ENCODE peak calls at places on chromosomes 5 and 9, in four cellular contexts. O, X, I and R are unnamed samples.

GRCh38 chr9:98536542-98537173 is 172.1 kb downstream of the GABBR2 start:
- DNase-seq in X (peak; percentile 4), I (peak; percentile 5), O (peak; percentile 79), R (no peak)

GRCh38 chr5:107831612-107832395 is 161.1 kb upstream of the EFNA5 start:
- DNase-seq in X (no peak), I (no peak), O (no peak), R (no peak)

GRCh38 chr9:115350548-115350947 is 232.6 kb upstream of the TNC start:
- DNase-seq in X (no peak), I (no peak), O (no peak), R (no peak)

GRCh38 chr9:89954229-89954628 is 349.4 kb downstream of the GADD45G start:
- DNase-seq in O (no peak), X (no peak), I (no peak), R (peak; percentile 65)

GRCh38 chr9:128383791-128384190 is 12.6 kb downstream of the URM1 start:
- DNase-seq in O (no peak), X (no peak), I (no peak), R (no peak)

GRCh38 chr9:134503301-134504105 is 138.1 kb upstream of the COL5A1 start:
- DNase-seq in I (no peak), X (no peak), O (no peak), R (no peak)

GRCh38 chr5:61969347-61969746 is 336.7 kb upstream of the KIF2A start:
- DNase-seq in I (no peak), X (no peak), O (no peak), R (no peak)

GRCh38 chr5:76765249-76765648 is 49.3 kb downstream of the F2R start:
- DNase-seq in X (no peak), I (no peak), O (no peak), R (no peak)

GRCh38 chr5:10229306-10230048 is 20.2 kb downstream of the ATPSCKMT start:
- DNase-seq in X (no peak), I (no peak), O (no peak), R (no peak)

GRCh38 chr9:12875216-12875615 is 100.4 kb downstream of the LURAP1L start:
- DNase-seq in I (no peak), O (no peak), X (no peak), R (no peak)

GRCh38 chr9:115591584-115591984 is 473.6 kb upstream of the TNC start:
- DNase-seq in I (peak; percentile 74), O (peak; percentile 48), X (peak; percentile 5), R (peak; percentile 57)

GRCh38 chr5:132483661-132484385 is 6.8 kb downstream of the IRF1 start:
- DNase-seq in I (no peak), O (no peak), X (no peak), R (no peak)

GRCh38 chr9:90830977-90831376 is 29.4 kb downstream of the SYK start:
- DNase-seq in X (peak; percentile 64), O (no peak), I (no peak), R (no peak)

GRCh38 chr9:121833061-121833460 is 181.6 kb downstream of the DAB2IP start:
- DNase-seq in I (no peak), O (peak; percentile 16), X (no peak), R (no peak)

GRCh38 chr5:103120607-103121200 is 603 bp downstream of the PPIP5K2 start:
- DNase-seq in I (peak; percentile 1), O (no peak), X (no peak), R (peak; percentile 12)

GRCh38 chr9:37971107-37971459 is 67.2 kb upstream of the SLC25A51 start:
- DNase-seq in X (no peak), O (no peak), I (no peak), R (no peak)

GRCh38 chr5:90637731-90638130 is 79.1 kb downstream of the ADGRV1 start:
- DNase-seq in I (no peak), X (no peak), O (no peak), R (no peak)

GRCh38 chr5:123304777-123305316 is 118.4 kb downstream of the CEP120 start:
- DNase-seq in X (no peak), O (no peak), I (no peak), R (no peak)

GRCh38 chr9:115002371-115003120 is 72.2 kb upstream of the TNFSF8 start:
- DNase-seq in X (no peak), I (no peak), O (no peak), R (no peak)

GRCh38 chr9:127555830-127556820 is 56.0 kb upstream of the STXBP1 start:
- DNase-seq in X (peak; percentile 24), I (no peak), O (no peak), R (no peak)

GRCh38 chr9:93184439-93185221 is 691 bp downstream of the WNK2 start:
- DNase-seq in O (peak; percentile 70), X (no peak), I (no peak), R (peak; percentile 84)

GRCh38 chr5:40689442-40689841 is 9.7 kb downstream of the PTGER4 start:
- DNase-seq in I (peak; percentile 33), X (peak; percentile 34), O (no peak), R (no peak)

GRCh38 chr5:36696059-36696673 is 89.8 kb downstream of the SLC1A3 start:
- DNase-seq in X (no peak), I (peak; percentile 26), O (peak; percentile 77), R (peak; percentile 59)

GRCh38 chr5:2757563-2758311 is 6.3 kb upstream of the IRX2 start:
- DNase-seq in O (peak; percentile 48), I (no peak), X (no peak), R (no peak)

GRCh38 chr9:133863193-133863592 is 125.0 kb upstream of the SARDH start:
- DNase-seq in O (no peak), I (no peak), X (no peak), R (no peak)

GRCh38 chr5:93584531-93585053 is 1.6 kb downstream of the NR2F1 start:
- DNase-seq in X (no peak), I (no peak), O (no peak), R (peak; percentile 70)

GRCh38 chr5:93581738-93582414 is 857 bp upstream of the NR2F1-AS1 start:
- DNase-seq in X (no peak), I (peak; percentile 41), O (no peak), R (no peak)

GRCh38 chr5:93583525-93583798 is 440 bp downstream of the NR2F1 start:
- DNase-seq in I (no peak), O (no peak), X (no peak), R (no peak)

GRCh38 chr5:93583799-93584530 is 943 bp downstream of the NR2F1 start:
- DNase-seq in O (no peak), I (peak; percentile 32), X (no peak), R (peak; percentile 81)

DNA sequence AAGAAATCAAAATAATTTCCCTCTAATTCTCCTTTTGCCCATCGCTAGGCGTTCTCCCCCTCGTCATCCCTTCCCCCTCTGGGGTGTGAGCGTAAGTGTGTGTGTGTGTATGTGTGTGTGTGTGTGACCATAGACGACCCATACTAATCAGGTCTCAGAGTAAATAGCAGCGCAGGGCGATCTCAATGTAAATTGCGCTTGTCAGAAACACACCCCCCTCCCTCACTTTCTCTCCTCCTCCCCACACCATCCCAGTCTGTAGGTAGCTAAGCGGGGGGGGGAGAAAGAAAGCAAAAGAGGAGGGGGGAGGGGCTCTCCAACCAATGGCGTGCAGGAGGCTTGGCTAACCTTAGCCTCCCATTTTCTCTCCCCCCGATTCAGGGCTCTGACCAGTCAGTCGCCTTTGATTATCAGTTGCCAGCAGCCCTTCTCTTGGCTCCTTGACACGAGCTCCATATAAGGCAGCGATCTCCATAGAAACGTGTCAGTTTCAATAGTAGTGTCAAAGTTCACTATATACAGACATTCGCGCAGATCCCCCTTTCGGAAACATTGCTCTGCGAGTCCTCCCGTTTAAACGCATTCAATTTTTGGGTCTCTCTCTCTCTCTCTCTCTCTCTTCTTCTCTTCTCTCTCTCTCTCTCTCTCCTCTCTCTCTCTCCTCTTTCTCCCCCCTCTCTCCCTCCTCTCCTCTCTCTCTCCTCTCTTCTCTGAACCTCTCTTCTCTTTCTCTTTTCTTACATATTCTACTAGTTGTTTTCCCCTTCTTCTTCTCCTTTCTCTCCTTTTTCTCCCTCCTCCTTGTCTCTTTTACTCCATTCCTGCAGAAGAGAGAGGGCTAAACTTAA is at the start of gene NR2F1:
- DNase-seq in X (no peak), I (peak; percentile 99), O (peak; percentile 61), R (peak; percentile 80)
- TF ChIP-seq TCF12 in X (no peak), I (no peak), O (peak; percentile 16), R (peak; percentile 68)

DNA sequence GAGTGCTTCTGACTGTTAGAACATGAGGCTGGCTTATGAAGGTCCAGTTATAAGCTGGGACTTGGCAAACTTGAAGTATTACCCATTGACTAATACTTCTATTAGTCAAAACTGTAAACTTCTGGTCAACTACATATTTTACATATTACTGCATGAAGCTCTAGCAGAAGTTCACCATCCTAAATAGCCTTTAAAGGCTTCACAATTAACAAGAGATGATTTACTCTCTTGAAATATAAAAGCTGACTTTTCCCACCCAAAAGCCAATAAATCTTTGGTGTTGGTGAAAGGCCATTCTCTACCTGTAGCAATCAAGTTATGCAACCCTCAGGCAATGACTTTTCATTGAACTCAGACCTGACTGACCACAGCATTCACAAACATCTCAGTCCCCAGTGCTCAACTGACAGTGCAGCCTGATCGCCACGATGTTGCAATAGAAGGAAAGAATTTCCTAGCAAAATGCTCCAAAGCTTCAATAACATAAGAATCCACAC is 345.6 kb downstream of the EBF1 start:
- DNase-seq in X (no peak), O (no peak), I (no peak), R (no peak)
- TF ChIP-seq MAX in X (no peak), O (no peak), I (no peak), R (no peak)

GRCh38 chr5:78369680-78370079 is 9.3 kb downstream of the SCAMP1 start:
- DNase-seq in X (no peak), I (no peak), O (no peak), R (no peak)
- TF ChIP-seq TCF12 in X (no peak), I (no peak), O (no peak), R (no peak)

DNA sequence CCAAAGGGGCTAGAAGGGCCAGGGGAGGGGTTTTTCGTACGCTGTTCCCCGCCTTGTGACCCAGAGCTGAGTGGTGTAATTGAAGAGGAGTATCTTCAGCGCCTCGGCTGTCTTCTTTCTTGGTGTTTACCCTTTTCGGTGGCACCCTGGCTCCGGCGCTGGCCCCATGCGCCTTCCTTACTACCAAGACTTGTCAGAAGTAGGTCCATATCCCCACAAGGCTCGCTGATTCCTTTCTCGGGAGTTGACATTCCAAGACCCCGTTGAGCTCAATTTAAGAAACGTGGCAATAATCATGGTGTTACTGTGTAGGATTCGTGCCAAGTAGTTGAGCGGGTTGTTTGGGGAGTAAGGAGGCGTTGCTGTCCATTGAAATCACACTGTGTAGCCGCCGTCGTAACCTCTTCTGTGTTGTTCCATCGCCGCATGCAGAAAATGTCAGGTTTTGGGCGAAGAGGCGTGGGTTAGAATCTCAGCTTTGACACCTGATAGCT is 802 bp downstream of the NDUFAF2 start:
- DNase-seq in O (no peak), I (peak; percentile 15), X (peak; percentile 11), R (peak; percentile 30)
- TF ChIP-seq MAX in O (no peak), I (no peak), X (no peak), R (no peak)

DNA sequence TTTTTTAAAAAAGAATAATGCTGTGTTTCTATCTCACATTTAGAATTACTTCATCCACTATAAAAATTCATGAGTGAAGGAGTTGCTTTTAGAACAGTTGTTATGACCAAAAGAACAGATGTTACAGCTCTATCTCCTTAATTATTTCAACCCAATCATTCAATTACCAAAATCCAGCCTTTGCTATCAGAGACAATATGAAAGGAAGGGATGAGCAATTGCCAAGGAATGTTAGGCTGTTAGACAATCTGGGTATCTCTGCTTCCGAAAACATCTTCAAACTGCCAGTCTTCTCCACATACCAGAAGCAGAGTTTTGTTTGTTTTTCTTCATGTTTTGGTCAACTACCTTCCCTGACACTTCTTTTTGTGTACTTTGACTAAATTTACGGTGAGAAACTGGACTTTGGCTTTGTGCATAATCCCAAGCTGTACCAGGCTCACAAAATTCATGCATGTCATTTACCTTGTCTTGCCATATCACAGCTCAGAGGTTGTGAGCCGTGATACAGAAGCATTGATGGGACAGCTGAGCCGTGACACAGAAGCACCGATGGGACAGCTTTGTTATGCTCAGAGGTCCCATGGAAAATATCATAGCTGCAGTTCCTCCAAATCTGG is 405.5 kb downstream of the KIF4B start:
- DNase-seq in I (peak; percentile 48), X (no peak), O (no peak), R (no peak)
- TF ChIP-seq TCF12 in I (no peak), X (no peak), O (no peak), R (no peak)